ENCODE peak calls at places on chromosome 14, in six cellular contexts. Z, U, H, Q, D and R are unnamed samples.

GRCh38 chr14:56294125-56294524 is 175.9 kb downstream of the PELI2 start:
- DNase-seq in Z (no peak), U (no peak), H (peak), Q (no peak), D (no peak), R (no peak)

GRCh38 chr14:97025722-97026121 is 228.5 kb downstream of the VRK1 start:
- DNase-seq in Z (no peak), U (no peak), H (peak), Q (no peak), D (no peak), R (no peak)

GRCh38 chr14:92225731-92226130 is 97.2 kb upstream of the SLC24A4 start:
- DNase-seq in Z (no peak), U (no peak), H (no peak), Q (no peak), D (no peak), R (no peak)

GRCh38 chr14:53470351-53471043 is 317.4 kb upstream of the DDHD1 start:
- DNase-seq in Z (no peak), U (peak), H (no peak), Q (no peak), D (no peak), R (no peak)

GRCh38 chr14:72629534-72629933 is 264.4 kb downstream of the DPF3 start:
- DNase-seq in Z (no peak), U (no peak), H (peak), Q (no peak), D (no peak), R (no peak)

GRCh38 chr14:45199246-45199645 is 53.8 kb downstream of the MIS18BP1 start:
- DNase-seq in Z (no peak), U (no peak), H (no peak), Q (no peak), D (no peak), R (no peak)

GRCh38 chr14:45185110-45185814 is 49.5 kb downstream of the FANCM start:
- DNase-seq in Z (no peak), U (no peak), H (no peak), Q (no peak), D (no peak), R (no peak)

GRCh38 chr14:39988939-39989338 is 556.7 kb upstream of the FBXO33 start:
- DNase-seq in Z (no peak), U (peak), H (no peak), Q (no peak), D (no peak), R (no peak)

GRCh38 chr14:32374155-32374554 is 45.1 kb downstream of the AKAP6 start:
- DNase-seq in Z (no peak), U (no peak), H (no peak), Q (no peak), D (no peak), R (no peak)

GRCh38 chr14:55721353-55721752 is 141.3 kb downstream of the KTN1 start:
- DNase-seq in Z (no peak), U (no peak), H (no peak), Q (no peak), D (no peak), R (no peak)

GRCh38 chr14:102819176-102819628 is 42.0 kb downstream of the TRAF3 start:
- DNase-seq in Z (no peak), U (peak), H (no peak), Q (no peak), D (peak), R (no peak)

GRCh38 chr14:28468191-28469151 is 298.1 kb upstream of the FOXG1 start:
- DNase-seq in Z (no peak), U (no peak), H (no peak), Q (no peak), D (no peak), R (no peak)

GRCh38 chr14:35827678-35828472 is 1.7 kb downstream of the BRMS1L start:
- DNase-seq in Z (no peak), U (no peak), H (no peak), Q (no peak), D (no peak), R (no peak)

GRCh38 chr14:34912182-34912581 is 37.0 kb upstream of the BAZ1A start:
- DNase-seq in Z (no peak), U (peak), H (no peak), Q (no peak), D (no peak), R (no peak)

DNA sequence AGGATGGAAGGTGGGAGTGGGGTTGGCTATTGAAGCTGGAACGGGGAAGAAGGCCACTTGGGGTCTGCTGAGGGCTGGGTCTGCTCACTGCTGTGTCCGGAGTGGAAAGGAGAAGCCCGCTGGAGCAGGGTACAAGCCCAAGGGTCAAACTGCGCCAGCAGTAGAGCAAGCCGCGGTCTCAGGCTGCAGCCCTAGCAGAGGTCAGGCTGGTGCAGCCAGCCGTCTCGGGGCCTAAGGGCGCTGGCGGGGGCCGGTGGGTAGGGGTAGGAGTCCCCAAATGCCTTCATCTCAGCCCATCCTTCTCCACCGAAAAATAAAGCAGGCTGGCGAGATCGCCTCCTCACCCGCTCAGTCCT is 718 bp upstream of the JDP2 start:
- DNase-seq in Z (no peak), U (no peak), H (peak), Q (no peak), D (no peak), R (no peak)
- TF ChIP-seq TAF1 in Z (no peak), U (no peak), H (no peak), Q (no peak), D (no peak), R (no peak)

GRCh38 chr14:50560929-50561280 is 960 bp downstream of the ATL1 start:
- DNase-seq in Z (peak), U (no peak), H (peak), Q (peak), D (no peak), R (peak)
- TF ChIP-seq POLR2A in Z (no peak), U (no peak), H (no peak), Q (no peak), D (no peak), R (no peak)

GRCh38 chr14:93902619-93903307 is 24.4 kb upstream of the FAM181A start:
- DNase-seq in Z (no peak), U (peak), H (no peak), Q (no peak), D (no peak), R (no peak)
- TF ChIP-seq TAF1 in Z (no peak), U (no peak), H (no peak), Q (no peak), D (no peak), R (no peak)

GRCh38 chr14:23056956-23057756 is at the start of gene CDH24:
- DNase-seq in Z (peak), U (no peak), H (peak), Q (peak), D (no peak), R (peak)

GRCh38 chr14:23055621-23056256 is 1.6 kb downstream of the CDH24 start:
- DNase-seq in Z (no peak), U (no peak), H (no peak), Q (peak), D (no peak), R (no peak)

GRCh38 chr14:23056257-23056955 is 914 bp downstream of the CDH24 start:
- DNase-seq in Z (peak), U (peak), H (peak), Q (peak), D (no peak), R (peak)

GRCh38 chr14:23058654-23059504 is 1.6 kb upstream of the CDH24 start:
- DNase-seq in Z (no peak), U (no peak), H (no peak), Q (no peak), D (no peak), R (no peak)

GRCh38 chr14:23057757-23058653 is 685 bp upstream of the CDH24 start:
- DNase-seq in Z (peak), U (peak), H (peak), Q (peak), D (peak), R (peak)
- TF ChIP-seq POLR2A in Z (peak), U (peak), H (no peak), Q (peak), D (peak), R (peak)

GRCh38 chr14:105889666-105890473 is 363.5 kb downstream of the TMEM121 start:
- DNase-seq in Z (no peak), U (no peak), H (no peak), Q (peak), D (no peak), R (no peak)
- TF ChIP-seq TAF1 in Z (no peak), U (no peak), H (no peak), Q (no peak), D (no peak), R (no peak)

DNA sequence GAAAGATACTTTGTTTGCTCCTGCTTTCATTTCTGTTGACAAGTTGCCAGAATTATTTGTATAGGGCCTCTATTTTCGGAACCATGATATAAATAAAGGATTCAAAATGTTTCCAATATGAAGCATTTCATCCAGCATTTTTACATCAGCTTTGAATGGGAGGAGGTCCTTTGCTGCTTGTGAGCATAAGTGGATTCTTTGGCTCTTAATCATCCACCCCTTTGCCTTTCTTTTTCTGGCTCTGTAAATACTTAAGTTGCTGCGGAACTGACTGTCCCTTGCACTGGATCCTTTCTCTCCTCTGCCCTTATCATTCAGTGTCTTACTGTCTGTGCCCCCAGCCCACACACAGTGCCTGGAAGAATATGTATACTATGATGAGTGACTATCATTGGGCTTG is 357.3 kb upstream of the RGS6 start:
- DNase-seq in Z (no peak), U (no peak), H (no peak), Q (no peak), D (no peak), R (no peak)
- TF ChIP-seq POLR2A in Z (no peak), U (no peak), H (no peak), Q (no peak), D (no peak), R (no peak)

DNA sequence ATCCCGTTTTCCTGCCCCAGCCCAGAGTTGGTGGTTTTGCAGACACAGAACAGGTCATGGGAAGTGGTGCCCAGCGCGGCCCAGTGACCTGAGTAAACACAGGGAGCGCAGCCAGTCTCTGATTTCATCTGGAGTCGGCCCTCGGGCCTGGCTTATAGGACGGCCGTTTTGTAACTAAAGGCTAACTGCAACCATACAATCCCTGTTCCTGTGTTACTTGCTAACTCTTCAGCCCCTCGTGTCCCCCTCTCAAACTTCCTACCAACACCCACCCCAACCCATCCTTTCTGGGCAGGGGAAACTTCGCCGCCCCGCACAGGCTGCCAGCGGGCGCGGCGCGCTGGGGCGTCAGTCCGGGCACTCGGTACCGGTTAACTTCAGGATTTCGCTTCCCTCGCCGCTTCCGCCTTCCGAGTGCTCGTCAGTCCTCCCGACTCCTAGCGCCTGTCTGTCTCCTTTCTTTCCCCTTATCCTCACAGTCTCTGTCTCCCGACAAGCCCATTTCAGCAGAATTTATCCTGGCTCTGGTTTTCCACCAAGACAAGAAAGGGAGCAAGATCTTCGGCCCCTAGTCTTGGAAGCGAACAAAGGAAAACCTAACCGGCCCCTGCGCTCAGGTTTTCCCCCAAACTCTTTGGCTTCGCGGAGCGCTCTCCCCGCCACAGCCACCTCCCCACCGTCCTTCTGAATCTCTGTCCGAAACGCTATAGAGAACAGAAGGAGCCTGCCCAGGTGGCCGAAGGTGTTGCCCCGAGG is 2.0 kb downstream of the SIX1 start:
- DNase-seq in Z (no peak), U (peak), H (peak), Q (no peak), D (no peak), R (no peak)
- TF ChIP-seq TAF1 in Z (no peak), U (peak), H (no peak), Q (no peak), D (no peak), R (no peak)

DNA sequence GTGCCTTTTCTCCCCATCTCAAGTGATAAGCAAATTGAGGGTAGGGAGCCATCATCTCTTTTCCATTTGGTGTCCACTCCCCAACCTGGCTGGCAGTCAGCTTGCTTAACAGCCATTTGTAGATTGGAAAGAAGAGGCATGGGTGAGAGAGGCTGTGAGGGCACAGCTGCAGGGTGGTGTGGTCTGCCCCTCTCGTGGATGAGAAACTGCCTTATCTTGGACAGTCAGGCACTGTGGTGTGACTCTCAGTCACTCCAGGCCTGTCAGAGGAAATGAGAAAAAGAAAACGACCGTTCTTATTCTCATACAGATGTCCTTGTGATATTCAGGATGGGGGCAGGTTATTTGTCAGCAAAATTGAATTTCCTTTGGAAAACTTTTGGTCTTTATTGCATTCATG is 65.1 kb upstream of the SRSF5 start:
- DNase-seq in Z (no peak), U (no peak), H (no peak), Q (no peak), D (no peak), R (no peak)
- TF ChIP-seq POLR2A in Z (no peak), U (no peak), H (no peak), Q (no peak), D (no peak), R (no peak)

DNA sequence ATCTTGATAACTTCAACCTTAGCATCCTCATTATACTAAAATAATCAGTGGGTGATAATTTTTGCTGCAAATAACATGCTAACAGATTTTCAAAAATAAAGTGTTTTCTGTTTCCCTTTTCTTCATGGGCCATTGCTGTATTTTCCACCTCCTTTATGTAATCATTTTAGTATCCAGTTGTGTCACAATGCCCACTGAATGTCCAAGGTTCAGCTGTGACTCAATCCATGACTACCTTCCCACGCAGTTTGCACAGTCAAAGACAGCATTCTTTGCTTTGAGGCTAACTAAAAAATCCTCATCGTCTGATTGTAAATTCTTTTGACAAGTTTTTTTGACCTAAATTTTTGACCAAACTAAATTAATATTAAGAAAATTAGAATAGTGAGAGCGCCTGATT is 474.1 kb downstream of the FLRT2 start:
- DNase-seq in Z (no peak), U (peak), H (no peak), Q (no peak), D (no peak), R (no peak)
- TF ChIP-seq TAF1 in Z (no peak), U (no peak), H (no peak), Q (no peak), D (no peak), R (no peak)

GRCh38 chr14:95156153-95156764 is 1.1 kb downstream of the DICER1 start:
- DNase-seq in Z (no peak), U (no peak), H (no peak), Q (no peak), D (no peak), R (peak)

GRCh38 chr14:95155044-95155443 is 2.3 kb downstream of the DICER1 start:
- DNase-seq in Z (no peak), U (no peak), H (no peak), Q (no peak), D (no peak), R (no peak)

GRCh38 chr14:95156765-95157194 is 549 bp downstream of the DICER1 start:
- DNase-seq in Z (peak), U (peak), H (peak), Q (no peak), D (no peak), R (no peak)

GRCh38 chr14:95157987-95158712 is 821 bp upstream of the DICER1 start:
- DNase-seq in Z (peak), U (peak), H (no peak), Q (peak), D (no peak), R (peak)

DNA sequence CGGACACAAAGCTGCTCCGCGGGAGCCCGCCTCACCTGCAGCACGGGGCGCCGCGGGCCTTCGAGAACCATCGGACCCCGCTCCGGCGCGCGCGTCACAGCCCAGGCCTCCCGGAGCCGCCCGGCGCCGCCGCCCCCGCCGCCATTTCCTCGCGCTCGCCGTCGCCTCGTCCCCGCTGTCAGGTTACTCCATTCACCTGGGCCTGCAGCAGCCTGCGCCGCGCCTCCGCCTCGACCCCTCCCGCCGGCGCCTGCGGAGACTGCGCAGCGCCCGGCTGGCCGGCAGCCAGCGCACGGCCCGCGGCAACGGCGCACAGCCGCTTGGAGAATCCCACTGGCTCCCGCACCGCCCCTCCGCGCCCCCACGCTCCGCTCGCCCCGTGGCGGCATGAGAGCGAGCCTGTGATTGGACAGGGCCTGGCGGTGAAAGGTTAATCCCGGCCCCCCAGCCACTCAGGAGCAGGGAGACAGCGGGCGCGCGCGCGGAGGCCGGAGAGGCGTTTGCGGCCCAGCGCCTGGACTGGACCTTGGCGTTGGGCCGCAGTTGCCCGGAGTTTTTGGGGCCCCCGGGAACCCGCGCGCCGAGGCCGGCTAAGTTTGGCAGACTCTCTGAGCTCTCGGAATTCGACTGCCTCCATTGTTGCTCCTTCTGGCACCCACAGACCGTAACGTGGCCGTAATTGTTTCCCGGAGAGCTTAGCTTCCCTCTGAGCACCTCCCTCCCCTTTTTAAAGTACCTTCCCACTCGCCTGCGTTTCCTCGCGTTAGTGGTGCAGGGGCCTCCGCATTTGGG is at the start of gene DICER1:
- DNase-seq in Z (peak), U (peak), H (peak), Q (peak), D (peak), R (peak)
- TF ChIP-seq POLR2A in Z (peak), U (peak), H (no peak), Q (peak), D (peak), R (peak)